ENCODE peak calls at places on chromosomes 1 and 21, in nine cellular contexts. K is Peyer's patch, X is left ventricle myocardium inferior, C is BJ, J is PC-9, I is hepatocyte, T is adipocyte, Y is esophagus squamous epithelium, V is NT2/D1. R is an unnamed sample.
A peak's percentile ranks its signal among the peaks of the same experiment; 100 is the strongest.

GRCh38 chr1:14112613-14113012 is 412.6 kb downstream of the PRDM2 start:
- DNase-seq in K (no peak), X (no peak), C (no peak), J (no peak), I (no peak), T (no peak), Y (no peak), V (no peak), R (no peak)

GRCh38 chr1:87985071-87985470 is 656.4 kb downstream of the LMO4 start:
- DNase-seq in K (no peak), X (no peak), C (no peak), J (no peak), I (no peak), T (no peak), Y (no peak), V (no peak), R (no peak)

GRCh38 chr21:46550511-46550941 is 54.4 kb downstream of the S100B start:
- DNase-seq in K (no peak), X (no peak), C (no peak), J (no peak), I (no peak), T (no peak), Y (no peak), V (no peak), R (no peak)

GRCh38 chr1:174040387-174040786 is 18.2 kb upstream of the RC3H1 start:
- DNase-seq in K (no peak), X (no peak), C (no peak), J (peak; percentile 50), I (peak; percentile 12), T (peak; percentile 64), Y (no peak), V (no peak), R (no peak)

GRCh38 chr1:16628361-16629111 is 15.2 kb upstream of the NBPF1 start:
- DNase-seq in K (peak; percentile 55), X (no peak), C (no peak), J (no peak), I (no peak), T (no peak), Y (no peak), V (no peak), R (no peak)

GRCh38 chr21:37380349-37381323 is 14.1 kb downstream of the DYRK1A start:
- DNase-seq in K (no peak), X (no peak), C (no peak), J (no peak), I (no peak), T (no peak), Y (no peak), V (no peak), R (no peak)

GRCh38 chr1:156488566-156489165 is 11.9 kb downstream of the MEF2D start:
- DNase-seq in K (no peak), X (no peak), C (no peak), J (peak; percentile 58), I (no peak), T (no peak), Y (no peak), V (no peak), R (no peak)

GRCh38 chr1:84936116-84936810 is 43.3 kb upstream of the LPAR3 start:
- DNase-seq in K (no peak), X (no peak), C (no peak), J (peak; percentile 20), I (peak; percentile 84), T (peak; percentile 91), Y (no peak), V (peak; percentile 68), R (no peak)

GRCh38 chr21:34511154-34511553 is 856 bp downstream of the KCNE1 start:
- DNase-seq in K (no peak), X (no peak), C (no peak), J (peak; percentile 21), I (no peak), T (no peak), Y (no peak), V (no peak), R (no peak)

GRCh38 chr1:27600500-27601175 is 3.3 kb downstream of the AHDC1 start:
- DNase-seq in K (no peak), X (no peak), C (no peak), J (no peak), I (peak; percentile 52), T (peak; percentile 56), Y (no peak), V (no peak), R (no peak)

GRCh38 chr21:45383111-45383614 is 21.8 kb upstream of the COL18A1 start:
- DNase-seq in K (peak; percentile 36), X (peak; percentile 8), C (no peak), J (no peak), I (no peak), T (no peak), Y (no peak), V (no peak), R (no peak)

GRCh38 chr1:236829085-236829484 is 34.0 kb downstream of the MTR start:
- DNase-seq in K (no peak), X (no peak), C (no peak), J (no peak), I (no peak), T (no peak), Y (no peak), V (no peak), R (no peak)

GRCh38 chr1:3012511-3013291 is 8.6 kb upstream of the ACTRT2 start:
- DNase-seq in K (peak; percentile 72), X (peak; percentile 48), C (no peak), J (peak; percentile 15), I (peak; percentile 63), T (peak; percentile 73), Y (no peak), V (no peak), R (no peak)

GRCh38 chr1:201693887-201694614 is 134.9 kb upstream of the IPO9 start:
- DNase-seq in K (peak; percentile 28), X (no peak), C (no peak), J (no peak), I (no peak), T (no peak), Y (no peak), V (no peak), R (no peak)

GRCh38 chr1:174352117-174352516 is 95.6 kb upstream of the GPR52 start:
- DNase-seq in K (no peak), X (no peak), C (no peak), J (no peak), I (no peak), T (peak; percentile 3), Y (no peak), V (no peak), R (peak; percentile 9)

DNA sequence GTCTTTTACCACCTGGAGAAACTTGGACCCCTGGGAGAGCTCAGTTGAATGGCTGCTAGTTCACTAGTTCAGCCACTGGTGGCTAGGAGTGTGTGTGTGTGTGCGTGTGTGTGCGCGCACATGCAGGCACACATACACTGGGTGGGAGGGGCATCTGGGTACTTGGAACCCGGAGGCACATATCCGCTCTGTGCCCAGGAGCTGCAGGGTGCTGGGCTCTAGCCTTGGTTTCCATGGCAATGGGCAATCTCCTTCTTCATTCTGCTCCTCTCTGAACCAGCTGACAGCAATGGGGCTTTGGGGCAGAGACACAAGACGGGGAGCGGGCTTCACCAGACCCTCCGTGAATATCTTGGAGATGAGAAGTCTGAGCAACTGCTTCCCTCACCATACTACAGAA is 87.1 kb upstream of the DISP3 start:
- DNase-seq in K (no peak), X (no peak), C (no peak), J (no peak), I (no peak), T (no peak), Y (no peak), V (no peak), R (no peak)
- H3K27me3 ChIP-seq in K (no peaks in the 10 kb centered on the region), X (peaks cover 97% of the 10 kb centered on the region), C (peaks cover 2% of the 10 kb centered on the region), J (peaks cover 79% of the 10 kb centered on the region), I (peaks cover 20% of the 10 kb centered on the region), T (peaks cover 61% of the 10 kb centered on the region), Y (no peaks in the 10 kb centered on the region), V (no peaks in the 10 kb centered on the region), R (peaks cover 16% of the 10 kb centered on the region)

GRCh38 chr21:16280731-16281130 is 550.9 kb downstream of the USP25 start:
- DNase-seq in K (no peak), X (no peak), C (no peak), J (no peak), I (no peak), T (peak; percentile 8), Y (no peak), V (no peak), R (no peak)
- H3K4me3 ChIP-seq in K (no peak overlapping the region), X (peak overlapping the region; percentile 52), C (no peak overlapping the region), J (no peak overlapping the region), I (no peak overlapping the region), T (peak overlapping the region; percentile 69), Y (peak overlapping the region; percentile 23), V (no peak overlapping the region), R (no peak overlapping the region)

GRCh38 chr1:1230656-1231399 is 973 bp downstream of the SDF4 start:
- DNase-seq in K (no peak), X (no peak), C (no peak), J (no peak), I (peak; percentile 81), T (peak; percentile 55), Y (no peak), V (no peak), R (no peak)

GRCh38 chr1:1228187-1228586 is 3.6 kb downstream of the SDF4 start:
- DNase-seq in K (no peak), X (no peak), C (no peak), J (no peak), I (no peak), T (no peak), Y (no peak), V (no peak), R (no peak)

GRCh38 chr1:1228596-1229321 is 3.0 kb downstream of the SDF4 start:
- DNase-seq in K (no peak), X (no peak), C (no peak), J (no peak), I (no peak), T (no peak), Y (no peak), V (no peak), R (no peak)

GRCh38 chr1:1231400-1232223 is at the start of gene SDF4:
- DNase-seq in K (peak; percentile 98), X (peak; percentile 97), C (peak; percentile 68), J (peak; percentile 94), I (peak; percentile 99), T (peak; percentile 98), Y (peak; percentile 69), V (peak; percentile 90), R (peak; percentile 77)

DNA sequence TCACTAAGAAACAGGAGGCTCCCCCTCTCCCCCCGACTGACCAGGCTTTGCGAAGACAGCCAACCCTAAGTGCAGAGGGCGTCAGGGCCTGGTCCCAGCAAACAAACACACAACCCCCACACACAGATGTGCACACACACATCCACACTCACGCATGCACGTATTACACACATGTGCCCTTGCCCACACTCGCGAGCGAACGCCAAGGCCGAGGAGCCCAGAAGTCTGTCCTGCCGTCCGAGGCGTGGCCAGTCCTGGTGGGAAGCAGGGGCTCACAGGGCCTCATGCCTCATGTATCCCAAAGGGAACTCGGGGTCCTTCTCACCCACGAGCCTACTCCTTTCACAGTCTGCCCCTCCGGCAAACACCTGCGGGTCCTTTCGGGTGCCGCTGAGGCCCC is 2.0 kb downstream of the SDF4 start:
- DNase-seq in K (no peak), X (no peak), C (no peak), J (no peak), I (no peak), T (no peak), Y (no peak), V (no peak), R (no peak)
- H3K36me3 ChIP-seq in K (peaks cover 48% of the 10 kb centered on the region), X (peaks cover 43% of the 10 kb centered on the region), C (peaks cover 34% of the 10 kb centered on the region), J (no peaks in the 10 kb centered on the region), I (no peaks in the 10 kb centered on the region), T (peaks cover 36% of the 10 kb centered on the region), Y (peaks cover 16% of the 10 kb centered on the region), V (peaks cover 73% of the 10 kb centered on the region), R (peaks cover 6% of the 10 kb centered on the region)

DNA sequence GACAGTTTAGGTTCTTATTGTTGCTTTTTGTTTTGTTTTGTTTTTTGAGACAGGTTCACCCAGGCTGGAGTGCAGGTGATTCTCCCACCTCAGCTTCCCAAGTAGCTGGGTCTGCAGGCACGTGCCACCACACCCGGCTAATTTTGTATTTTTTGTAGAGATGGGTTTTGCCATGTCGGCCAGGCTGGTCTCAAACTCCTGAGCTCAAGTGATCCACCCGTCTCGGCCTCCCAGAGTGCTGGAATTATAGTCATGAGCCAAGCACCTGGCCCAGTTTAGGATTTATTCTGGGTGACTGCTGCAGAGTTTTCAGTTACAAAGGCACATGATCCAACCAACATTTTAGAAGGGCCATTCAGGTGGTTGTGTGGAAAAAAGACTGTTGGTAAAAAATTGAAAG is 102.0 kb downstream of the SPAG17 start:
- DNase-seq in K (no peak), X (no peak), C (no peak), J (no peak), I (no peak), T (no peak), Y (no peak), V (no peak), R (no peak)
- H3K27me3 ChIP-seq in K (no peaks in the 10 kb centered on the region), X (peaks cover 18% of the 10 kb centered on the region), C (no peaks in the 10 kb centered on the region), J (no peaks in the 10 kb centered on the region), I (no peaks in the 10 kb centered on the region), T (no peaks in the 10 kb centered on the region), Y (no peaks in the 10 kb centered on the region), V (no peaks in the 10 kb centered on the region), R (no peaks in the 10 kb centered on the region)